ENCODE peak calls at places on chromosomes 5 and 9, in seven cellular contexts. S, W, A, V, X, L and B are unnamed samples.

GRCh38 chr9:91234523-91234922 is 127.2 kb downstream of the AUH start:
- DNase-seq in S (no peak), W (no peak), A (no peak), V (no peak), X (no peak), L (peak; percentile 42), B (no peak)

GRCh38 chr5:32783658-32784057 is 72.5 kb downstream of the NPR3 start:
- DNase-seq in S (no peak), W (no peak), A (no peak), V (no peak), X (no peak), L (no peak), B (no peak)

GRCh38 chr5:71922584-71923106 is 184.6 kb upstream of the MAP1B start:
- DNase-seq in S (no peak), W (peak; percentile 48), A (no peak), V (no peak), X (no peak), L (no peak), B (no peak)

GRCh38 chr5:134003064-134003956 is 1.5 kb downstream of the VDAC1 start:
- DNase-seq in S (no peak), W (no peak), A (peak; percentile 22), V (no peak), X (peak; percentile 10), L (no peak), B (no peak)

GRCh38 chr9:135246248-135247173 is 159.0 kb downstream of the OLFM1 start:
- DNase-seq in S (no peak), W (no peak), A (no peak), V (no peak), X (no peak), L (no peak), B (no peak)

GRCh38 chr9:131651599-131651998 is 88.3 kb downstream of the RAPGEF1 start:
- DNase-seq in S (no peak), W (no peak), A (no peak), V (no peak), X (no peak), L (no peak), B (no peak)

GRCh38 chr5:135330798-135331096 is 68.3 kb downstream of the MACROH2A1 start:
- DNase-seq in S (no peak), W (no peak), A (no peak), V (no peak), X (no peak), L (no peak), B (no peak)

GRCh38 chr9:73615557-73615956 is 463.9 kb downstream of the ANXA1 start:
- DNase-seq in S (no peak), W (peak; percentile 59), A (no peak), V (no peak), X (no peak), L (no peak), B (no peak)

GRCh38 chr9:27400334-27400875 is 103.5 kb upstream of the EQTN start:
- DNase-seq in S (no peak), W (no peak), A (no peak), V (no peak), X (no peak), L (no peak), B (no peak)

GRCh38 chr5:121681200-121681855 is 170.4 kb upstream of the FTMT start:
- DNase-seq in S (no peak), W (no peak), A (no peak), V (no peak), X (no peak), L (no peak), B (no peak)

GRCh38 chr9:135773094-135773493 is 71.1 kb downstream of the KCNT1 start:
- DNase-seq in S (no peak), W (no peak), A (no peak), V (no peak), X (no peak), L (no peak), B (no peak)

GRCh38 chr9:6827370-6827949 is 69.7 kb downstream of the KDM4C start:
- DNase-seq in S (no peak), W (peak; percentile 25), A (no peak), V (peak; percentile 53), X (peak; percentile 28), L (peak; percentile 53), B (no peak)

GRCh38 chr5:51604324-51604723 is 221.1 kb downstream of the ISL1 start:
- DNase-seq in S (no peak), W (no peak), A (no peak), V (no peak), X (no peak), L (no peak), B (no peak)

GRCh38 chr5:91288517-91288916 is 94.6 kb downstream of the ARRDC3 start:
- DNase-seq in S (no peak), W (no peak), A (no peak), V (no peak), X (no peak), L (no peak), B (no peak)

GRCh38 chr5:14326035-14326909 is 183.1 kb downstream of the TRIO start:
- DNase-seq in S (no peak), W (no peak), A (no peak), V (no peak), X (no peak), L (peak; percentile 12), B (no peak)

GRCh38 chr5:98763001-98763630 is 10.3 kb upstream of the RGMB start:
- DNase-seq in S (no peak), W (no peak), A (no peak), V (no peak), X (no peak), L (no peak), B (no peak)

GRCh38 chr9:19550009-19550408 is 141.2 kb downstream of the ACER2 start:
- DNase-seq in S (no peak), W (no peak), A (no peak), V (no peak), X (no peak), L (no peak), B (no peak)

GRCh38 chr5:55621218-55621617 is 86.5 kb upstream of the PLPP1 start:
- DNase-seq in S (peak; percentile 43), W (no peak), A (no peak), V (no peak), X (no peak), L (no peak), B (no peak)

GRCh38 chr5:114857951-114858401 is 311.7 kb downstream of the TRIM36 start:
- DNase-seq in S (no peak), W (no peak), A (no peak), V (no peak), X (no peak), L (no peak), B (no peak)